ENCODE peak calls at places on chromosomes 11 and 22, in four cellular contexts. J is GM20000; N is stimulated activated naive CD4-positive, alpha-beta T cell; L is NCI-H446. T is an unnamed sample.

GRCh38 chr11:34340653-34341052 is 17.2 kb downstream of the ABTB2 start:
- DNase-seq in J (no peak), N (no peak), L (no peak), T (no peak)

GRCh38 chr11:64233913-64234839 is at the start of gene VEGFB:
- DNase-seq in J (peak), N (peak), L (no peak), T (peak)

GRCh38 chr11:133337905-133338536 is 194.3 kb downstream of the OPCML start:
- DNase-seq in J (no peak), N (no peak), L (no peak), T (no peak)

GRCh38 chr11:94742645-94743044 is 25.5 kb upstream of the AMOTL1 start:
- DNase-seq in J (no peak), N (no peak), L (no peak), T (no peak)

GRCh38 chr11:69902337-69902736 is 83.1 kb upstream of the FGF3 start:
- DNase-seq in J (no peak), N (no peak), L (no peak), T (no peak)

GRCh38 chr11:71484248-71485062 is 31.5 kb downstream of the NADSYN1 start:
- DNase-seq in J (no peak), N (no peak), L (no peak), T (no peak)

GRCh38 chr11:44823920-44824704 is 97.3 kb downstream of the TSPAN18 start:
- DNase-seq in J (no peak), N (no peak), L (no peak), T (no peak)

GRCh38 chr11:3044915-3045314 is 12.3 kb downstream of the CARS1 start:
- DNase-seq in J (no peak), N (no peak), L (no peak), T (no peak)

GRCh38 chr22:27344546-27344945 is 457.0 kb downstream of the MN1 start:
- DNase-seq in J (no peak), N (no peak), L (no peak), T (no peak)

GRCh38 chr11:124834526-124835190 is 30.6 kb upstream of the ROBO3 start:
- DNase-seq in J (no peak), N (no peak), L (no peak), T (no peak)

GRCh38 chr11:81237139-81237538 is 1496.5 kb downstream of the FAM181B start:
- DNase-seq in J (peak), N (no peak), L (peak), T (no peak)

GRCh38 chr11:8239056-8239455 is 24.6 kb downstream of the LMO1 start:
- DNase-seq in J (no peak), N (no peak), L (no peak), T (no peak)

GRCh38 chr11:74312321-74312720 is 881 bp upstream of the P4HA3 start:
- DNase-seq in J (no peak), N (no peak), L (no peak), T (no peak)

GRCh38 chr11:132158696-132159095 is 788.3 kb downstream of the NTM start:
- DNase-seq in J (no peak), N (no peak), L (no peak), T (no peak)

GRCh38 chr11:79182794-79183193 is 258.0 kb downstream of the TENM4 start:
- DNase-seq in J (no peak), N (no peak), L (no peak), T (no peak)

GRCh38 chr22:30210235-30210831 is 36.2 kb downstream of the LIF start:
- DNase-seq in J (no peak), N (no peak), L (no peak), T (no peak)